ENCODE peak calls at places on chromosomes 6 and 20, in six cellular contexts. A, E, R, B, D and Q are unnamed samples.

GRCh38 chr6:26129656-26130055 is 42.4 kb downstream of the HFE start:
- DNase-seq in A (no peak), B (no peak), D (no peak), R (no peak), E (no peak), Q (no peak)

GRCh38 chr20:34526466-34526865 is 10.2 kb downstream of the DYNLRB1 start:
- DNase-seq in B (no peak), A (peak; percentile 23), D (no peak), R (no peak), E (no peak), Q (no peak)

GRCh38 chr6:11702039-11702795 is 76.4 kb downstream of the ADTRP start:
- DNase-seq in E (peak; percentile 37), A (no peak), D (peak; percentile 69), B (peak; percentile 28), R (peak; percentile 70), Q (no peak)

GRCh38 chr6:6704423-6705060 is 116.0 kb downstream of the LY86 start:
- DNase-seq in R (no peak), B (no peak), E (no peak), A (no peak), D (no peak), Q (no peak)

GRCh38 chr6:128271527-128271926 is 248.9 kb downstream of the PTPRK start:
- DNase-seq in A (no peak), R (no peak), D (peak; percentile 55), B (no peak), E (no peak), Q (no peak)

GRCh38 chr6:104787305-104787704 is 72.4 kb downstream of the HACE1 start:
- DNase-seq in D (no peak), B (no peak), A (no peak), R (no peak), E (no peak), Q (no peak)

GRCh38 chr6:33735201-33735600 is 11.5 kb downstream of the IP6K3 start:
- DNase-seq in D (no peak), A (no peak), E (no peak), B (no peak), R (no peak), Q (no peak)

GRCh38 chr6:88814909-88815308 is 148.5 kb downstream of the RNGTT start:
- DNase-seq in R (peak; percentile 8), D (no peak), B (no peak), A (no peak), E (peak; percentile 5), Q (no peak)

GRCh38 chr6:121780325-121781313 is 345.2 kb downstream of the GJA1 start:
- DNase-seq in A (peak; percentile 96), B (peak; percentile 8), R (peak; percentile 40), E (peak; percentile 12), D (peak; percentile 96), Q (no peak)

GRCh38 chr6:17012421-17013225 is 89.2 kb upstream of the STMND1 start:
- DNase-seq in D (peak; percentile 57), B (no peak), A (peak; percentile 74), E (peak; percentile 60), R (no peak), Q (no peak)

GRCh38 chr6:130996635-130997034 is 66.4 kb downstream of the EPB41L2 start:
- DNase-seq in E (no peak), A (no peak), B (no peak), R (no peak), D (no peak), Q (no peak)

GRCh38 chr20:10508060-10508459 is 73.0 kb downstream of the SLX4IP start:
- DNase-seq in D (peak; percentile 65), A (peak; percentile 78), R (no peak), E (peak; percentile 21), B (no peak), Q (no peak)

GRCh38 chr6:103507052-103507451 is 1352.7 kb downstream of the HACE1 start:
- DNase-seq in R (no peak), D (no peak), E (no peak), B (no peak), A (no peak), Q (no peak)

GRCh38 chr6:52588087-52588709 is 11.3 kb upstream of the TRAM2 start:
- DNase-seq in A (no peak), D (no peak), B (no peak), E (no peak), R (no peak), Q (no peak)

GRCh38 chr20:17872434-17872833 is 96.2 kb downstream of the SNX5 start:
- DNase-seq in B (no peak), E (no peak), R (no peak), D (no peak), A (peak; percentile 43), Q (no peak)

GRCh38 chr6:28208180-28208659 is 16.9 kb upstream of the ZSCAN9 start:
- DNase-seq in A (no peak), B (no peak), R (no peak), D (no peak), E (no peak), Q (no peak)

GRCh38 chr6:26240981-26241770 is 123.8 kb upstream of the BTN3A2 start:
- DNase-seq in R (no peak), E (no peak), A (no peak), D (no peak), B (no peak), Q (peak; percentile 70)

GRCh38 chr6:149963462-149964242 is at the start of gene ULBP1:
- DNase-seq in B (peak; percentile 73), D (peak; percentile 86), R (peak; percentile 88), E (peak; percentile 75), A (peak; percentile 91), Q (peak; percentile 59)

GRCh38 chr6:117200067-117200466 is 65.3 kb upstream of the VGLL2 start:
- DNase-seq in A (no peak), R (no peak), E (no peak), B (no peak), D (no peak), Q (no peak)

DNA sequence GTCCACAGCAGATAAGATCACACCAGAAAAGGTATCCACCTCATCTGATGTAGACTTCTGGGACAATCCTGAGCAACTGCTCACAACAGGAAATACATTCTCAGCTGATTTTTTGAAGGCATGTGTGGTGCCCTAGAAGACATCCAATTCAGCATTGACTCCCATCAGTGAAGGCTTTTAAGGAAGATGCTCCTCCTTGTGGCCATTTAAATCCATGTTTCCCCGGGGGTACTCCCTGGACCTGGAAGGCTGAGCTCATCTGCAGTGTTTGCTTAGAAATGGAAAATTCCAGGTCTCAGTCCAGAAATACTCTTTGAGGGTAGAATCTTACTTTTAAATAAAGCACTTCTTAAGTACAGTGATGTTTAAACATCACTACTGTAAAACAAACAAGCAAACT is 195.5 kb upstream of the PDE10A start:
- DNase-seq in E (no peak), B (peak; percentile 18), A (no peak), R (no peak), D (peak; percentile 41), Q (no peak)
- TF ChIP-seq CTCF in E (peak; percentile 33), B (peak; percentile 8), A (no peak), R (no peak), D (peak; percentile 34), Q (no peak)

DNA sequence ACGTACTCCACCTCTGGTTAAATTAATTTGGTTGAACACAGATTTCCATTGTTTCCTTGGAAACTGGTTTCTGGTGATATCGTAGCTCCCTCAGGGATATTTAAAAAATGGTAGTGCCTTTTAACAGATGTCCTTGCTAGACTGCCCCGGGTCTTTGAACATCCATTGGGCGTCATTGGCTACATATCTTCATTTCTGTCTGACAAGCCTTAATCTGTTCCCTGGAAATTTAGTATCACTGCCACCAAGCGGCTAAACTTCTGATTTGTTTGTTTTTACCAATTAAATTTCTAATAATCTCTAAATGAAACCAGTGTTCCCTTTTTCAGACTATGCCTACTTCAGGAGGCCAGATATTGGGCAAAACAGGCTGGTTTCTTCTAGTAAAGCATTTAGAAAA is 249.3 kb downstream of the ZFAND3 start:
- DNase-seq in B (no peak), A (no peak), E (no peak), D (no peak), R (no peak), Q (no peak)
- TF ChIP-seq CTCF in B (peak; percentile 16), A (peak; percentile 9), E (peak; percentile 7), D (no peak), R (no peak), Q (no peak)

GRCh38 chr6:39495023-39495422 is 172.5 kb upstream of the KCNK16 start:
- DNase-seq in E (no peak), R (no peak), D (no peak), B (no peak), A (no peak), Q (no peak)

GRCh38 chr6:39499053-39499452 is 176.6 kb upstream of the KCNK16 start:
- DNase-seq in E (no peak), A (no peak), R (no peak), D (no peak), B (no peak), Q (no peak)

GRCh38 chr6:39493717-39494116 is 171.2 kb upstream of the KCNK16 start:
- DNase-seq in R (no peak), A (no peak), D (no peak), E (no peak), B (no peak), Q (no peak)

GRCh38 chr6:39495640-39496039 is 173.1 kb upstream of the KCNK16 start:
- DNase-seq in E (no peak), B (no peak), R (no peak), D (no peak), A (no peak), Q (no peak)

DNA sequence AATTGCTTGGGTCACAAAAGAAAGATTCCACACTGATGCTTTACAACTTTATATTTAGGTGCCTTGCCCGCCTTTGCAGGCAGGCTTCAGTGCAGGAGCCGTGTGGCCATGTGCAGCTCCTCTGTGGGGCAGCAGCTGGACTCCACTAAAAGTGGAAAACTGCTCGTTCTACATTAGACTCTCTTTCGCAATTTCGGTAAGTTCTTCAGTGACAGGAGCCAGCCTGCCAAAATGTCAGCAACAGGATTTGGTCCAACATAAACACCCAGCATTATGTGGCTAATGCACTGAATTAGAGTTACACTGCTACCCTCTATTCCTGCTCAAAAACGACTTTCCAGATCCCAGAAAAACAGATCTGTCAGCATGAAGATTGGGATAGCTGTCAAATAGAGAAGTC is 174.4 kb upstream of the KCNK16 start:
- DNase-seq in A (peak; percentile 85), R (no peak), D (peak; percentile 4), B (no peak), E (peak; percentile 26), Q (no peak)
- TF ChIP-seq CTCF in A (peak; percentile 28), R (no peak), D (no peak), B (no peak), E (no peak), Q (no peak)

GRCh38 chr20:58956078-58956477 is 25.0 kb upstream of the NELFCD start:
- DNase-seq in A (no peak), E (no peak), D (no peak), B (no peak), R (no peak), Q (no peak)

GRCh38 chr20:58944610-58945009 is 36.4 kb upstream of the NELFCD start:
- DNase-seq in E (peak; percentile 5), B (no peak), R (no peak), A (no peak), D (no peak), Q (no peak)

GRCh38 chr20:58945967-58946631 is 35.0 kb upstream of the NELFCD start:
- DNase-seq in R (no peak), B (no peak), A (no peak), E (no peak), D (no peak), Q (no peak)

GRCh38 chr20:58953050-58953449 is 28.0 kb upstream of the NELFCD start:
- DNase-seq in E (no peak), D (no peak), B (no peak), R (no peak), A (no peak), Q (no peak)

DNA sequence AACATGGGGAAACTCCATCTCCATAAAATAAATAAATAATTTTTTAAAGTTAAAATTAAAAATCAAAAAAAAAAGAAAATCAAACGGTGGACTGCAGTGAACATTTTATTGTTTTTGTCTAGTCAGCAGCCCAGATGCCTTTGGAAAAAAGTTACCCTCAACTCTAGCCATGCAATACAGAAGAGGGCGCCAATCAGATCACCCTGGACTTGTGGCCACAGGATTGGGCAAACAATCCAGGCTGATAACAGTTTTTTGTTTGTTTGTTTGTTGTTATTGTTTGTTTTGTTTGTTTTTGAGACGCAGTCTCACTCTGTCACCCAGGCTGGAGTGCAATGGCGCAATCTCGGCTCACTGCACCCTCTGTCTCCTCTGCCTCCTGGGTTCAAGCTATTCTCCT is 30.5 kb upstream of the NELFCD start:
- DNase-seq in D (no peak), E (no peak), A (no peak), R (no peak), B (no peak), Q (no peak)
- TF ChIP-seq CTCF in D (no peak), E (no peak), A (no peak), R (no peak), B (no peak), Q (no peak)